ENCODE peak calls at places on chromosome 11, in nine cellular contexts. One of them, this sample, is unnamed.

GRCh38 chr11:102761646-102762238 is 18.7 kb downstream of the MMP10 start:
- DNase-seq in transverse colon: no peak
- DNase-seq in colonic mucosa: no peak
- DNase-seq in HCT116: no peak
- DNase-seq in CD4-positive, alpha-beta T cell: no peak
- DNase-seq in endothelial cell: no peak
- DNase-seq in ovary: no peak
- DNase-seq in GM23338: peak
- DNase-seq in NB4: no peak
- DNase-seq in this sample: peak

GRCh38 chr11:108838804-108839128 is 173.9 kb downstream of the DDX10 start:
- DNase-seq in colonic mucosa: no peak
- DNase-seq in ovary: no peak
- DNase-seq in endothelial cell: no peak
- DNase-seq in NB4: peak
- DNase-seq in transverse colon: no peak
- DNase-seq in GM23338: no peak
- DNase-seq in CD4-positive, alpha-beta T cell: no peak
- DNase-seq in HCT116: no peak
- DNase-seq in this sample: no peak

GRCh38 chr11:128399186-128399585 is 188.2 kb downstream of the ETS1 start:
- DNase-seq in colonic mucosa: no peak
- DNase-seq in NB4: peak
- DNase-seq in endothelial cell: no peak
- DNase-seq in HCT116: no peak
- DNase-seq in CD4-positive, alpha-beta T cell: no peak
- DNase-seq in transverse colon: no peak
- DNase-seq in ovary: no peak
- DNase-seq in GM23338: no peak
- DNase-seq in this sample: peak

GRCh38 chr11:121575250-121575962 is 122.6 kb upstream of the SORL1-AS1 start:
- DNase-seq in transverse colon: peak
- DNase-seq in NB4: peak
- DNase-seq in endothelial cell: no peak
- DNase-seq in GM23338: no peak
- DNase-seq in HCT116: no peak
- DNase-seq in ovary: peak
- DNase-seq in colonic mucosa: peak
- DNase-seq in CD4-positive, alpha-beta T cell: no peak
- DNase-seq in this sample: no peak

GRCh38 chr11:128198206-128198605 is 389.2 kb downstream of the ETS1 start:
- DNase-seq in GM23338: no peak
- DNase-seq in NB4: no peak
- DNase-seq in CD4-positive, alpha-beta T cell: no peak
- DNase-seq in HCT116: no peak
- DNase-seq in endothelial cell: no peak
- DNase-seq in ovary: no peak
- DNase-seq in transverse colon: no peak
- DNase-seq in colonic mucosa: no peak
- DNase-seq in this sample: no peak

GRCh38 chr11:119910056-119910455 is 181.1 kb upstream of the NECTIN1 start:
- DNase-seq in ovary: no peak
- DNase-seq in HCT116: no peak
- DNase-seq in CD4-positive, alpha-beta T cell: no peak
- DNase-seq in NB4: no peak
- DNase-seq in endothelial cell: no peak
- DNase-seq in transverse colon: peak
- DNase-seq in GM23338: no peak
- DNase-seq in colonic mucosa: peak
- DNase-seq in this sample: no peak

GRCh38 chr11:69382131-69383128 is 88.5 kb downstream of the MYEOV start:
- DNase-seq in CD4-positive, alpha-beta T cell: no peak
- DNase-seq in ovary: peak
- DNase-seq in endothelial cell: no peak
- DNase-seq in HCT116: peak
- DNase-seq in transverse colon: peak
- DNase-seq in NB4: peak
- DNase-seq in colonic mucosa: no peak
- DNase-seq in GM23338: peak
- DNase-seq in this sample: peak

GRCh38 chr11:131038597-131038996 is 122.3 kb upstream of the SNX19 start:
- DNase-seq in colonic mucosa: no peak
- DNase-seq in endothelial cell: peak
- DNase-seq in ovary: no peak
- DNase-seq in HCT116: no peak
- DNase-seq in NB4: peak
- DNase-seq in GM23338: peak
- DNase-seq in CD4-positive, alpha-beta T cell: no peak
- DNase-seq in transverse colon: no peak
- DNase-seq in this sample: no peak

GRCh38 chr11:69926376-69927050 is 107.3 kb upstream of the FGF3 start:
- DNase-seq in ovary: no peak
- DNase-seq in GM23338: no peak
- DNase-seq in colonic mucosa: no peak
- DNase-seq in NB4: no peak
- DNase-seq in transverse colon: no peak
- DNase-seq in CD4-positive, alpha-beta T cell: no peak
- DNase-seq in HCT116: no peak
- DNase-seq in endothelial cell: no peak
- DNase-seq in this sample: no peak

GRCh38 chr11:16933756-16934603 is 80.2 kb downstream of the PLEKHA7 start:
- DNase-seq in GM23338: no peak
- DNase-seq in ovary: no peak
- DNase-seq in transverse colon: no peak
- DNase-seq in colonic mucosa: no peak
- DNase-seq in CD4-positive, alpha-beta T cell: no peak
- DNase-seq in endothelial cell: no peak
- DNase-seq in NB4: no peak
- DNase-seq in HCT116: no peak
- DNase-seq in this sample: peak
- TF ChIP-seq CTCF in GM23338: no peak
- TF ChIP-seq CTCF in ovary: no peak
- TF ChIP-seq CTCF in transverse colon: no peak
- TF ChIP-seq CTCF in colonic mucosa: no peak
- TF ChIP-seq CTCF in CD4-positive, alpha-beta T cell: no peak
- TF ChIP-seq CTCF in endothelial cell: no peak
- TF ChIP-seq CTCF in NB4: no peak
- TF ChIP-seq CTCF in HCT116: no peak
- TF ChIP-seq CTCF in this sample: no peak

GRCh38 chr11:72682238-72682872 is 8.1 kb upstream of the PDE2A start:
- DNase-seq in GM23338: no peak
- DNase-seq in ovary: no peak
- DNase-seq in HCT116: no peak
- DNase-seq in NB4: no peak
- DNase-seq in endothelial cell: no peak
- DNase-seq in colonic mucosa: no peak
- DNase-seq in CD4-positive, alpha-beta T cell: no peak
- DNase-seq in transverse colon: no peak
- DNase-seq in this sample: no peak
- TF ChIP-seq CTCF in GM23338: no peak
- TF ChIP-seq CTCF in ovary: no peak
- TF ChIP-seq CTCF in HCT116: no peak
- TF ChIP-seq CTCF in NB4: no peak
- TF ChIP-seq CTCF in endothelial cell: no peak
- TF ChIP-seq CTCF in colonic mucosa: no peak
- TF ChIP-seq CTCF in CD4-positive, alpha-beta T cell: no peak
- TF ChIP-seq CTCF in transverse colon: no peak
- TF ChIP-seq CTCF in this sample: no peak

GRCh38 chr11:14418801-14419417 is 59.9 kb upstream of the RRAS2 start:
- DNase-seq in HCT116: peak
- DNase-seq in CD4-positive, alpha-beta T cell: no peak
- DNase-seq in NB4: no peak
- DNase-seq in GM23338: peak
- DNase-seq in colonic mucosa: peak
- DNase-seq in transverse colon: no peak
- DNase-seq in endothelial cell: no peak
- DNase-seq in ovary: no peak
- DNase-seq in this sample: no peak
- TF ChIP-seq CTCF in HCT116: peak
- TF ChIP-seq CTCF in CD4-positive, alpha-beta T cell: no peak
- TF ChIP-seq CTCF in NB4: peak
- TF ChIP-seq CTCF in GM23338: peak
- TF ChIP-seq CTCF in colonic mucosa: peak
- TF ChIP-seq CTCF in transverse colon: peak
- TF ChIP-seq CTCF in endothelial cell: peak
- TF ChIP-seq CTCF in ovary: no peak
- TF ChIP-seq CTCF in this sample: peak

GRCh38 chr11:113397212-113397611 is 9.6 kb downstream of the ANKK1 start:
- DNase-seq in colonic mucosa: no peak
- DNase-seq in endothelial cell: no peak
- DNase-seq in NB4: no peak
- DNase-seq in HCT116: no peak
- DNase-seq in ovary: no peak
- DNase-seq in transverse colon: no peak
- DNase-seq in GM23338: no peak
- DNase-seq in CD4-positive, alpha-beta T cell: no peak
- DNase-seq in this sample: no peak

GRCh38 chr11:113398669-113399430 is 11.3 kb downstream of the ANKK1 start:
- DNase-seq in ovary: no peak
- DNase-seq in endothelial cell: no peak
- DNase-seq in colonic mucosa: no peak
- DNase-seq in GM23338: no peak
- DNase-seq in transverse colon: no peak
- DNase-seq in CD4-positive, alpha-beta T cell: no peak
- DNase-seq in HCT116: no peak
- DNase-seq in NB4: no peak
- DNase-seq in this sample: no peak

GRCh38 chr11:113395782-113396336 is 8.3 kb downstream of the ANKK1 start:
- DNase-seq in CD4-positive, alpha-beta T cell: no peak
- DNase-seq in transverse colon: no peak
- DNase-seq in GM23338: no peak
- DNase-seq in colonic mucosa: no peak
- DNase-seq in ovary: no peak
- DNase-seq in NB4: no peak
- DNase-seq in endothelial cell: no peak
- DNase-seq in HCT116: no peak
- DNase-seq in this sample: no peak

GRCh38 chr11:113396693-113397092 is 9.1 kb downstream of the ANKK1 start:
- DNase-seq in NB4: no peak
- DNase-seq in GM23338: no peak
- DNase-seq in endothelial cell: no peak
- DNase-seq in CD4-positive, alpha-beta T cell: no peak
- DNase-seq in ovary: no peak
- DNase-seq in colonic mucosa: no peak
- DNase-seq in transverse colon: no peak
- DNase-seq in HCT116: no peak
- DNase-seq in this sample: no peak

DNA sequence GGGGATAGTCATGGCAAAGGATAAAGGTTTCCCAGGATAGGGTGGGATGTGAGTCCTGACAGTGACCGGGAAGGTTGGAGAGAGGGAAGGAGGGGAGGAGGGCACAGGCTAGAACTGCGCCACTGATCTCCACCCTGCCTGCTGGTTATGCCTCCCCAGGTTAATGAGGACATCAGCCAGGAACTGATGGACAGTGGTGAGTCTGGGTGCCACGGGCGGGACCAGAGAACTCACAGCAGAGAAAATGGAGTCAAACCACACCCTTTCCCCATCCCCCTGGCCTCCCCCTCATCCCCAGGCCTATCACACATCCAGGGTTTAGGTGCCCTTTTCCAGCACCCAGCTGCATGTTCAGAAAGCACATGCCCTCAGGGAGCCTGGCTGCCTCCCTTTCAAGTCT is 10.2 kb downstream of the ANKK1 start:
- DNase-seq in transverse colon: no peak
- DNase-seq in colonic mucosa: no peak
- DNase-seq in HCT116: no peak
- DNase-seq in endothelial cell: no peak
- DNase-seq in GM23338: no peak
- DNase-seq in CD4-positive, alpha-beta T cell: no peak
- DNase-seq in NB4: no peak
- DNase-seq in ovary: no peak
- DNase-seq in this sample: no peak
- TF ChIP-seq CTCF in transverse colon: no peak
- TF ChIP-seq CTCF in colonic mucosa: no peak
- TF ChIP-seq CTCF in HCT116: no peak
- TF ChIP-seq CTCF in endothelial cell: no peak
- TF ChIP-seq CTCF in GM23338: no peak
- TF ChIP-seq CTCF in CD4-positive, alpha-beta T cell: no peak
- TF ChIP-seq CTCF in NB4: no peak
- TF ChIP-seq CTCF in ovary: no peak
- TF ChIP-seq CTCF in this sample: no peak

DNA sequence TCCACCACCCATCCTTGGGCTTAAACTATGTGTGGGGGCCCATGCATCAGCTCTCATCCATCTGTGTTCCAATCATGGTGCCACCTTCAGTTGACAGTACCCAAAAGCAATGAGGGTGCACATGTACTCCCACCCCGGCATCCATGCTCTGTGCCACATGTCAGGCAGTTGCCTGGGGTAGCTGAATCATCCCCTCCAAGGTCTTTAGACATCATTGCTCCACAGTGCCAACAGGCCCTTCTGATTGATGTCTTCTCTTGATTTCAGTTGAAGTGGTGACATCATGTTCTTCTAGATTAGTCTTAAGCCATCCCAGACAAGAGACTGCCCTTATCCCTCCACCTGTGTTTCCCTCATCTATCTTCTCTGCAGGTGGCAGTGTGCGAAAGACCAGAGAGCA is 42.5 kb downstream of the TMPRSS5 start:
- DNase-seq in CD4-positive, alpha-beta T cell: no peak
- DNase-seq in transverse colon: no peak
- DNase-seq in GM23338: no peak
- DNase-seq in colonic mucosa: no peak
- DNase-seq in NB4: no peak
- DNase-seq in HCT116: no peak
- DNase-seq in endothelial cell: no peak
- DNase-seq in ovary: no peak
- DNase-seq in this sample: no peak
- TF ChIP-seq CTCF in CD4-positive, alpha-beta T cell: no peak
- TF ChIP-seq CTCF in transverse colon: no peak
- TF ChIP-seq CTCF in GM23338: no peak
- TF ChIP-seq CTCF in colonic mucosa: no peak
- TF ChIP-seq CTCF in NB4: no peak
- TF ChIP-seq CTCF in HCT116: no peak
- TF ChIP-seq CTCF in endothelial cell: no peak
- TF ChIP-seq CTCF in ovary: no peak
- TF ChIP-seq CTCF in this sample: no peak

This sample was measured in fibroblast of the aortic adventitia.